ENCODE peak calls at places on chromosomes 11 and 22, in ten cellular contexts. One of them, this sample, is unnamed.

GRCh38 chr11:65468874-65469333 is 29.9 kb upstream of the MALAT1 start:
- DNase-seq in AG04449: no peak
- DNase-seq in tibial nerve: peak; percentile 44
- DNase-seq in heart left ventricle: peak; percentile 56
- DNase-seq in AG04450: no peak
- DNase-seq in endodermal cell: peak; percentile 97
- DNase-seq in A549: peak; percentile 83
- DNase-seq in AG10803: peak; percentile 19
- DNase-seq in HL-60: peak; percentile 77
- DNase-seq in fibroblast of the aortic adventitia: no peak
- DNase-seq in this sample: no peak

GRCh38 chr22:35961480-35961902 is 67.1 kb downstream of the RBFOX2 start:
- DNase-seq in AG04449: peak; percentile 70
- DNase-seq in tibial nerve: no peak
- DNase-seq in heart left ventricle: peak; percentile 81
- DNase-seq in AG04450: peak; percentile 55
- DNase-seq in endodermal cell: peak; percentile 86
- DNase-seq in A549: peak; percentile 37
- DNase-seq in AG10803: peak; percentile 82
- DNase-seq in HL-60: no peak
- DNase-seq in fibroblast of the aortic adventitia: peak; percentile 88
- DNase-seq in this sample: peak; percentile 92

GRCh38 chr11:36354221-36355003 is 58.3 kb downstream of the PRR5L start:
- DNase-seq in AG04449: peak; percentile 72
- DNase-seq in tibial nerve: no peak
- DNase-seq in heart left ventricle: no peak
- DNase-seq in AG04450: peak; percentile 47
- DNase-seq in endodermal cell: no peak
- DNase-seq in A549: no peak
- DNase-seq in AG10803: peak; percentile 94
- DNase-seq in HL-60: no peak
- DNase-seq in fibroblast of the aortic adventitia: peak; percentile 68
- DNase-seq in this sample: peak; percentile 73

GRCh38 chr11:116605543-116605942 is 167.2 kb downstream of the BUD13 start:
- DNase-seq in AG04449: no peak
- DNase-seq in tibial nerve: no peak
- DNase-seq in heart left ventricle: no peak
- DNase-seq in AG04450: no peak
- DNase-seq in endodermal cell: peak; percentile 98
- DNase-seq in A549: peak; percentile 35
- DNase-seq in AG10803: no peak
- DNase-seq in HL-60: peak; percentile 37
- DNase-seq in fibroblast of the aortic adventitia: peak; percentile 3
- DNase-seq in this sample: peak; percentile 36

GRCh38 chr11:1388763-1389102 is 1.0 kb upstream of the BRSK2 start:
- DNase-seq in AG04449: no peak
- DNase-seq in tibial nerve: no peak
- DNase-seq in heart left ventricle: no peak
- DNase-seq in AG04450: no peak
- DNase-seq in endodermal cell: peak; percentile 75
- DNase-seq in A549: no peak
- DNase-seq in AG10803: no peak
- DNase-seq in HL-60: no peak
- DNase-seq in fibroblast of the aortic adventitia: no peak
- DNase-seq in this sample: no peak

GRCh38 chr11:101049123-101049522 is 80.5 kb downstream of the PGR start:
- DNase-seq in AG04449: no peak
- DNase-seq in tibial nerve: no peak
- DNase-seq in heart left ventricle: no peak
- DNase-seq in AG04450: no peak
- DNase-seq in endodermal cell: no peak
- DNase-seq in A549: no peak
- DNase-seq in AG10803: no peak
- DNase-seq in HL-60: no peak
- DNase-seq in fibroblast of the aortic adventitia: no peak
- DNase-seq in this sample: no peak

GRCh38 chr11:44615041-44615513 is 49.6 kb downstream of the CD82 start:
- DNase-seq in AG04449: no peak
- DNase-seq in tibial nerve: no peak
- DNase-seq in heart left ventricle: no peak
- DNase-seq in AG04450: no peak
- DNase-seq in endodermal cell: no peak
- DNase-seq in A549: no peak
- DNase-seq in AG10803: no peak
- DNase-seq in HL-60: no peak
- DNase-seq in fibroblast of the aortic adventitia: no peak
- DNase-seq in this sample: no peak

GRCh38 chr22:31977939-31978338 is 33.6 kb downstream of the YWHAH start:
- DNase-seq in AG04449: no peak
- DNase-seq in tibial nerve: no peak
- DNase-seq in heart left ventricle: no peak
- DNase-seq in AG04450: no peak
- DNase-seq in endodermal cell: no peak
- DNase-seq in A549: no peak
- DNase-seq in AG10803: no peak
- DNase-seq in HL-60: no peak
- DNase-seq in fibroblast of the aortic adventitia: no peak
- DNase-seq in this sample: no peak

DNA sequence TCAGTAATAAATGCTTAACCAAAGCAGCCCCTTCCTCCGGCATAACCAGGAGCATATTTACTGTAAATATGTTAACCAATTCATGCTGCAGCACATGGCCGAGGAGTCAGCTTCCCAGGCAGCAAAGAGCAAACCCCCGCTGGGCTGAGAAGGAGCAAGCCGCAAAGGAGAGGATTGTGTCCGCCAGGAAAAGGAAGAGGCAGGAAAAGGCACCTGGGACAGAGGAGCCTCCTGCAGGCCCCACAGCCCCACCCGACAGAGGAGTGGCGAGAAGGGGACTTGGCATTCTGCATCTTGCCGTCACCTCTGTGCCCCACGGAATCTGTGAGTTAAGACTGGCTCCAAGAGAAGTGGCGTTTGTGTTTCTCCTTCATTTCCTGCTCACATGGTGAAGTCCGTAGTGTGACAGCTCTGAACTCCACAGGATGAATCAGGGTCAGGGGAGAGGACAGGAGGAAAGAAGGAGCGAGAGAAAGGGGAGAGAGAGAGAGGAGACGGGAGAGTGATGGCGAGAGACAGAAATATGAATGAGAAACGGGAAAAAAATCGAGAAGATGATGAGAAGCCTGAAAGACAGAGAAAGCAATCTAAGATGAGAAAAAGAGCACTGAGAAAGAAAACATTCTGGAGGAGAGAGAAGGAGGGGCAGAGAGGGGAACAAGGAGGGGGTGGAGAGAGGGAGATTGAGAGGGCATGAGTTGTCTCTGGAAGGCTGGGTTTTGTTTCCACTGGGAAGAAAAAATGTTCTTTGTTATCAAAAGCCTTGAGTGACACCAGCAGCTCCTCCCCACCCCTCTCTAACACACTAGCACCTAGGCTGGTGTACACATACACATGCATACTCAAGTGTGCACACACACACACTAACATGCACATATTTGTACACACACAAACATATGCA is 489.6 kb downstream of the MN1 start:
- DNase-seq in AG04449: no peak
- DNase-seq in tibial nerve: no peak
- DNase-seq in heart left ventricle: no peak
- DNase-seq in AG04450: no peak
- DNase-seq in endodermal cell: peak; percentile 86
- DNase-seq in A549: no peak
- DNase-seq in AG10803: no peak
- DNase-seq in HL-60: no peak
- DNase-seq in fibroblast of the aortic adventitia: no peak
- DNase-seq in this sample: no peak
- H3K4me3 ChIP-seq in AG04449: peak overlapping the region; percentile 29
- H3K4me3 ChIP-seq in tibial nerve: no peak overlapping the region
- H3K4me3 ChIP-seq in heart left ventricle: no peak overlapping the region
- H3K4me3 ChIP-seq in AG04450: no peak overlapping the region
- H3K4me3 ChIP-seq in endodermal cell: no peak overlapping the region
- H3K4me3 ChIP-seq in A549: no peak overlapping the region
- H3K4me3 ChIP-seq in AG10803: no peak overlapping the region
- H3K4me3 ChIP-seq in HL-60: no peak overlapping the region
- H3K4me3 ChIP-seq in fibroblast of the aortic adventitia: peak overlapping the region; percentile 4
- H3K4me3 ChIP-seq in this sample: no peak overlapping the region

GRCh38 chr22:38049812-38050619 is 7.2 kb upstream of the PICK1 start:
- DNase-seq in AG04449: no peak
- DNase-seq in tibial nerve: no peak
- DNase-seq in heart left ventricle: no peak
- DNase-seq in AG04450: no peak
- DNase-seq in endodermal cell: no peak
- DNase-seq in A549: no peak
- DNase-seq in AG10803: no peak
- DNase-seq in HL-60: no peak
- DNase-seq in fibroblast of the aortic adventitia: no peak
- DNase-seq in this sample: no peak

GRCh38 chr22:38050720-38051119 is 6.5 kb upstream of the PICK1 start:
- DNase-seq in AG04449: no peak
- DNase-seq in tibial nerve: no peak
- DNase-seq in heart left ventricle: no peak
- DNase-seq in AG04450: no peak
- DNase-seq in endodermal cell: no peak
- DNase-seq in A549: no peak
- DNase-seq in AG10803: no peak
- DNase-seq in HL-60: no peak
- DNase-seq in fibroblast of the aortic adventitia: no peak
- DNase-seq in this sample: no peak

GRCh38 chr22:38051261-38051660 is 5.9 kb upstream of the PICK1 start:
- DNase-seq in AG04449: no peak
- DNase-seq in tibial nerve: no peak
- DNase-seq in heart left ventricle: no peak
- DNase-seq in AG04450: no peak
- DNase-seq in endodermal cell: no peak
- DNase-seq in A549: no peak
- DNase-seq in AG10803: no peak
- DNase-seq in HL-60: no peak
- DNase-seq in fibroblast of the aortic adventitia: no peak
- DNase-seq in this sample: no peak

GRCh38 chr22:38056969-38057841 is at the start of gene PICK1:
- DNase-seq in AG04449: peak; percentile 52
- DNase-seq in tibial nerve: peak; percentile 86
- DNase-seq in heart left ventricle: peak; percentile 90
- DNase-seq in AG04450: peak; percentile 63
- DNase-seq in endodermal cell: peak; percentile 97
- DNase-seq in A549: peak; percentile 89
- DNase-seq in AG10803: peak; percentile 88
- DNase-seq in HL-60: peak; percentile 83
- DNase-seq in fibroblast of the aortic adventitia: peak; percentile 90
- DNase-seq in this sample: peak; percentile 92

GRCh38 chr22:38051900-38052862 is 5.0 kb upstream of the PICK1 start:
- DNase-seq in AG04449: no peak
- DNase-seq in tibial nerve: peak; percentile 67
- DNase-seq in heart left ventricle: peak; percentile 71
- DNase-seq in AG04450: peak; percentile 30
- DNase-seq in endodermal cell: peak; percentile 96
- DNase-seq in A549: peak; percentile 75
- DNase-seq in AG10803: peak; percentile 63
- DNase-seq in HL-60: peak; percentile 64
- DNase-seq in fibroblast of the aortic adventitia: peak; percentile 72
- DNase-seq in this sample: peak; percentile 75
- TF ChIP-seq CTCF in AG04449: peak; percentile 79
- TF ChIP-seq CTCF in tibial nerve: peak; percentile 90
- TF ChIP-seq CTCF in heart left ventricle: peak; percentile 88
- TF ChIP-seq CTCF in AG04450: peak; percentile 73
- TF ChIP-seq CTCF in endodermal cell: peak; percentile 99
- TF ChIP-seq CTCF in A549: peak; percentile 88
- TF ChIP-seq CTCF in AG10803: peak; percentile 69
- TF ChIP-seq CTCF in HL-60: peak; percentile 51
- TF ChIP-seq CTCF in fibroblast of the aortic adventitia: peak; percentile 64
- TF ChIP-seq CTCF in this sample: peak; percentile 62

GRCh38 chr11:125892071-125892470 is 4.6 kb downstream of the HYLS1 start:
- DNase-seq in AG04449: no peak
- DNase-seq in tibial nerve: no peak
- DNase-seq in heart left ventricle: no peak
- DNase-seq in AG04450: no peak
- DNase-seq in endodermal cell: no peak
- DNase-seq in A549: peak; percentile 23
- DNase-seq in AG10803: no peak
- DNase-seq in HL-60: no peak
- DNase-seq in fibroblast of the aortic adventitia: peak; percentile 27
- DNase-seq in this sample: no peak

GRCh38 chr11:125887373-125888324 is at the start of gene HYLS1:
- DNase-seq in AG04449: peak; percentile 85
- DNase-seq in tibial nerve: peak; percentile 87
- DNase-seq in heart left ventricle: peak; percentile 93
- DNase-seq in AG04450: peak; percentile 92
- DNase-seq in endodermal cell: peak; percentile 98
- DNase-seq in A549: peak; percentile 97
- DNase-seq in AG10803: peak; percentile 98
- DNase-seq in HL-60: peak; percentile 93
- DNase-seq in fibroblast of the aortic adventitia: peak; percentile 97
- DNase-seq in this sample: peak; percentile 98

GRCh38 chr11:125883375-125883774 is 4.1 kb upstream of the HYLS1 start:
- DNase-seq in AG04449: no peak
- DNase-seq in tibial nerve: no peak
- DNase-seq in heart left ventricle: no peak
- DNase-seq in AG04450: no peak
- DNase-seq in endodermal cell: no peak
- DNase-seq in A549: no peak
- DNase-seq in AG10803: no peak
- DNase-seq in HL-60: no peak
- DNase-seq in fibroblast of the aortic adventitia: no peak
- DNase-seq in this sample: no peak

GRCh38 chr11:125890447-125891100 is 3.1 kb downstream of the HYLS1 start:
- DNase-seq in AG04449: no peak
- DNase-seq in tibial nerve: no peak
- DNase-seq in heart left ventricle: no peak
- DNase-seq in AG04450: no peak
- DNase-seq in endodermal cell: no peak
- DNase-seq in A549: no peak
- DNase-seq in AG10803: no peak
- DNase-seq in HL-60: no peak
- DNase-seq in fibroblast of the aortic adventitia: peak; percentile 15
- DNase-seq in this sample: no peak

GRCh38 chr11:125886997-125887372 is 483 bp upstream of the HYLS1 start:
- DNase-seq in AG04449: no peak
- DNase-seq in tibial nerve: peak; percentile 11
- DNase-seq in heart left ventricle: peak; percentile 30
- DNase-seq in AG04450: no peak
- DNase-seq in endodermal cell: peak; percentile 73
- DNase-seq in A549: peak; percentile 67
- DNase-seq in AG10803: peak; percentile 33
- DNase-seq in HL-60: no peak
- DNase-seq in fibroblast of the aortic adventitia: peak; percentile 51
- DNase-seq in this sample: peak; percentile 12
- H3K4me3 ChIP-seq in AG04449: peak overlapping the region; percentile 92
- H3K4me3 ChIP-seq in tibial nerve: peak overlapping the region; percentile 81
- H3K4me3 ChIP-seq in heart left ventricle: peak overlapping the region; percentile 68
- H3K4me3 ChIP-seq in AG04450: peak overlapping the region; percentile 91
- H3K4me3 ChIP-seq in endodermal cell: peak overlapping the region; percentile 84
- H3K4me3 ChIP-seq in A549: peak overlapping the region; percentile 79
- H3K4me3 ChIP-seq in AG10803: peak overlapping the region; percentile 88
- H3K4me3 ChIP-seq in HL-60: peak overlapping the region; percentile 71
- H3K4me3 ChIP-seq in fibroblast of the aortic adventitia: peak overlapping the region; percentile 89
- H3K4me3 ChIP-seq in this sample: peak overlapping the region; percentile 85

GRCh38 chr11:13638436-13638835 is 30.0 kb upstream of the FAR1 start:
- DNase-seq in AG04449: no peak
- DNase-seq in tibial nerve: no peak
- DNase-seq in heart left ventricle: no peak
- DNase-seq in AG04450: no peak
- DNase-seq in endodermal cell: no peak
- DNase-seq in A549: no peak
- DNase-seq in AG10803: no peak
- DNase-seq in HL-60: peak; percentile 81
- DNase-seq in fibroblast of the aortic adventitia: no peak
- DNase-seq in this sample: no peak

GRCh38 chr11:13635804-13636203 is 32.7 kb upstream of the FAR1 start:
- DNase-seq in AG04449: no peak
- DNase-seq in tibial nerve: no peak
- DNase-seq in heart left ventricle: no peak
- DNase-seq in AG04450: no peak
- DNase-seq in endodermal cell: no peak
- DNase-seq in A549: no peak
- DNase-seq in AG10803: no peak
- DNase-seq in HL-60: peak; percentile 21
- DNase-seq in fibroblast of the aortic adventitia: no peak
- DNase-seq in this sample: no peak

GRCh38 chr11:13635290-13635689 is 33.2 kb upstream of the FAR1 start:
- DNase-seq in AG04449: no peak
- DNase-seq in tibial nerve: no peak
- DNase-seq in heart left ventricle: no peak
- DNase-seq in AG04450: no peak
- DNase-seq in endodermal cell: peak; percentile 48
- DNase-seq in A549: no peak
- DNase-seq in AG10803: no peak
- DNase-seq in HL-60: no peak
- DNase-seq in fibroblast of the aortic adventitia: no peak
- DNase-seq in this sample: no peak

GRCh38 chr11:13637125-13638119 is 31.0 kb upstream of the FAR1 start:
- DNase-seq in AG04449: no peak
- DNase-seq in tibial nerve: no peak
- DNase-seq in heart left ventricle: no peak
- DNase-seq in AG04450: no peak
- DNase-seq in endodermal cell: no peak
- DNase-seq in A549: no peak
- DNase-seq in AG10803: no peak
- DNase-seq in HL-60: no peak
- DNase-seq in fibroblast of the aortic adventitia: no peak
- DNase-seq in this sample: no peak
- TF ChIP-seq CTCF in AG04449: no peak
- TF ChIP-seq CTCF in tibial nerve: no peak
- TF ChIP-seq CTCF in heart left ventricle: no peak
- TF ChIP-seq CTCF in AG04450: no peak
- TF ChIP-seq CTCF in endodermal cell: no peak
- TF ChIP-seq CTCF in A549: no peak
- TF ChIP-seq CTCF in AG10803: no peak
- TF ChIP-seq CTCF in HL-60: no peak
- TF ChIP-seq CTCF in fibroblast of the aortic adventitia: no peak
- TF ChIP-seq CTCF in this sample: no peak